ENCODE peak calls at places on chromosomes 5 and 9, in nine cellular contexts. R is fibroblast of pulmonary artery, W is epithelial cell of esophagus, U is kidney epithelial cell, O is AG04450, B is suprapubic skin, N is prostate gland, I is hepatocyte, V is cardiac fibroblast. M is an unnamed sample.

GRCh38 chr5:6083311-6083941 is 294.9 kb downstream of the MED10 start:
- DNase-seq in I (no peak), W (no peak), O (no peak), B (no peak), U (no peak), V (no peak), R (no peak), N (no peak), M (no peak)

GRCh38 chr5:69341520-69342161 is 9.0 kb upstream of the CCDC125 start:
- DNase-seq in R (no peak), I (no peak), B (no peak), N (no peak), W (peak), O (no peak), U (no peak), V (peak), M (no peak)

GRCh38 chr5:142475102-142475501 is 150.3 kb upstream of the SPRY4 start:
- DNase-seq in V (no peak), W (peak), R (no peak), U (no peak), N (no peak), O (no peak), B (no peak), I (no peak), M (no peak)

GRCh38 chr5:150301170-150301505 is 1.6 kb downstream of the ARSI start:
- DNase-seq in N (no peak), V (no peak), B (no peak), O (no peak), W (peak), R (peak), I (peak), U (no peak), M (peak)

GRCh38 chr9:125538092-125538473 is 168.9 kb downstream of the MAPKAP1 start:
- DNase-seq in I (peak), N (peak), O (peak), V (peak), W (peak), U (peak), B (no peak), R (peak), M (no peak)

GRCh38 chr5:321233-321725 is at the start of gene AHRR:
- DNase-seq in U (no peak), I (peak), V (peak), N (peak), O (no peak), W (peak), B (peak), R (peak), M (no peak)

GRCh38 chr9:114694146-114694545 is 12.2 kb upstream of the TEX48 start:
- DNase-seq in R (no peak), O (no peak), U (no peak), I (no peak), N (no peak), V (no peak), B (no peak), W (no peak), M (no peak)

GRCh38 chr5:35852084-35852734 is 4.5 kb upstream of the IL7R start:
- DNase-seq in U (no peak), N (no peak), O (no peak), B (no peak), I (no peak), R (no peak), V (no peak), W (no peak), M (no peak)

GRCh38 chr9:97366476-97366875 is 45.4 kb upstream of the TDRD7 start:
- DNase-seq in W (no peak), I (no peak), N (no peak), V (no peak), R (no peak), B (no peak), O (no peak), U (no peak), M (no peak)

GRCh38 chr9:131559416-131560000 is 14.2 kb downstream of the PRRT1B start:
- DNase-seq in O (no peak), V (peak), I (no peak), B (no peak), N (no peak), R (no peak), W (no peak), U (no peak), M (no peak)

GRCh38 chr5:57718155-57718554 is 235.5 kb upstream of the ACTBL2 start:
- DNase-seq in U (peak), I (no peak), O (no peak), B (no peak), W (peak), R (peak), N (no peak), V (peak), M (no peak)

GRCh38 chr9:124855944-124856773 is 2.9 kb downstream of the WDR38 start:
- DNase-seq in B (no peak), N (no peak), I (no peak), O (no peak), R (no peak), W (peak), V (no peak), U (no peak), M (no peak)

GRCh38 chr5:10275991-10276390 is 25.9 kb downstream of the CCT5 start:
- DNase-seq in V (no peak), N (no peak), U (no peak), R (no peak), O (no peak), I (no peak), W (no peak), B (no peak), M (no peak)

GRCh38 chr5:175556794-175557193 is 78.4 kb downstream of the SFXN1 start:
- DNase-seq in I (no peak), O (no peak), B (no peak), W (no peak), N (no peak), V (no peak), U (no peak), R (no peak), M (no peak)

GRCh38 chr9:130936285-130937117 is 2.5 kb downstream of the FIBCD1 start:
- DNase-seq in I (peak), W (peak), N (no peak), B (no peak), U (no peak), R (peak), O (no peak), V (peak), M (no peak)

GRCh38 chr9:24587883-24588282 is 42.2 kb upstream of the IZUMO3 start:
- DNase-seq in N (no peak), R (no peak), B (no peak), V (no peak), U (no peak), W (no peak), O (no peak), I (no peak), M (no peak)

GRCh38 chr9:133126697-133127339 is 5.8 kb upstream of the RALGDS start:
- DNase-seq in W (no peak), I (no peak), B (no peak), N (no peak), V (peak), O (no peak), U (no peak), R (no peak), M (no peak)

GRCh38 chr5:104179057-104179456 is 616.5 kb upstream of the NUDT12 start:
- DNase-seq in O (no peak), B (no peak), I (peak), N (no peak), W (peak), V (peak), R (peak), U (no peak), M (no peak)

GRCh38 chr9:69925452-69925851 is 104.8 kb downstream of the CFAP95 start:
- DNase-seq in U (no peak), O (no peak), V (no peak), I (no peak), N (no peak), W (no peak), B (no peak), R (no peak), M (no peak)

GRCh38 chr5:62457071-62457470 is 44.5 kb downstream of the IPO11 start:
- DNase-seq in W (peak), V (peak), R (peak), B (no peak), I (no peak), N (no peak), O (no peak), U (no peak), M (no peak)

GRCh38 chr5:178357127-178357526 is 124.5 kb upstream of the PHYKPL start:
- DNase-seq in B (no peak), V (no peak), I (no peak), U (no peak), O (no peak), W (no peak), R (no peak), N (no peak), M (no peak)
- H3K4me3 ChIP-seq in B (peak), V (no peak), I (no peak), U (no peak), O (no peak), W (no peak), R (no peak), N (no peak), M (no peak)

GRCh38 chr9:117156150-117156688 is 258.6 kb downstream of the ASTN2 start:
- DNase-seq in O (no peak), I (no peak), R (no peak), V (no peak), B (no peak), W (no peak), U (no peak), N (no peak), M (no peak)

GRCh38 chr9:117156771-117157535 is 257.9 kb downstream of the ASTN2 start:
- DNase-seq in I (no peak), R (no peak), B (no peak), O (no peak), W (peak), V (no peak), N (no peak), U (no peak), M (no peak)

GRCh38 chr9:117164512-117164911 is 250.3 kb downstream of the ASTN2 start:
- DNase-seq in R (no peak), O (no peak), I (no peak), B (no peak), U (no peak), V (no peak), N (no peak), W (no peak), M (no peak)

GRCh38 chr9:117160254-117160653 is 254.6 kb downstream of the ASTN2 start:
- DNase-seq in U (no peak), V (peak), I (no peak), N (no peak), R (no peak), O (no peak), W (no peak), B (no peak), M (no peak)
- TF ChIP-seq CTCF in U (peak), V (peak), I (peak), N (peak), R (peak), O (peak), W (no peak), B (no peak), M (peak)

GRCh38 chr5:180898621-180899246 is at the start of gene BTNL8:
- DNase-seq in W (peak), R (no peak), V (no peak), I (peak), U (no peak), O (no peak), B (no peak), N (peak), M (no peak)

GRCh38 chr5:180900178-180900577 is 1.2 kb downstream of the BTNL8 start:
- DNase-seq in I (no peak), W (no peak), U (no peak), O (no peak), N (no peak), B (no peak), V (no peak), R (no peak), M (no peak)

DNA sequence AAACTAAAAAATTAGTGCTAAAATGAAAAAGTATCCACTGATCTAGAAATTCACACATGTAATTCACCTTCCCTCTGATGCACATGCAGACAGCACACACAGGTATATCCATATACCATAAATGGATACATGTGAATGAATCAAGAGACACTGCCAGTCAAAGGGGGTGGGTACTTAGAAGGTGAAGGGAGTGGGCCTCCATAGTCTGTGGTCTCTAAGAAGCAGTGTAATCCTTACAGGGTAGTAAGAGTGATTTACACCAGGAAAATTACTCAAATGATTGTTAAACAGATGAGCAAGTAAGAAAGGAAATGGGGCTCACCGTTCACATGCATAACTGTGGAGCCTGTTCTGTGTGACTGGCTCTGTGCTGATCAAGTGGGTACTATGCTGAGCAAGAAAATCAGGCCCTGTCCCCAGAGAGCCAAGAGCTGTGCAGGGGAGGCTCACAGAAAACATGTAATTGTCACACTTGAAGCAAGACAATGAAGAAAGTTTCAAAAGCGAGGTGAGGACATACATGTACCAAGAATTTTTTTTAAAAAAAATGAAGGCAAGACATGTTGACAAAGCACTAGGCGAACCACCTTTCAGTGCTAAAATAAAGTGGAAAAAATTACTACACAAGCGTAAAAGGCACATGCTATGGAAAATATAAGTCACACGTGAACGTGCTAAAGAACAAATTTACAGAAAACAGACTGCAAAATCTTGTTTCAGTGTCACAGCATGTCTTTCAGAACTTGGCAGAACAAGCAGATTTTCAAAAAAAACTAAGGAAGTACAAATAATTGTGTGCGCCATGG is 2.4 kb downstream of the BTNL8 start:
- DNase-seq in R (no peak), W (no peak), O (no peak), V (no peak), I (no peak), U (no peak), N (no peak), B (no peak), M (no peak)
- H3K4me3 ChIP-seq in R (no peak), W (no peak), O (no peak), V (no peak), I (no peak), U (no peak), N (no peak), B (no peak), M (no peak)

DNA sequence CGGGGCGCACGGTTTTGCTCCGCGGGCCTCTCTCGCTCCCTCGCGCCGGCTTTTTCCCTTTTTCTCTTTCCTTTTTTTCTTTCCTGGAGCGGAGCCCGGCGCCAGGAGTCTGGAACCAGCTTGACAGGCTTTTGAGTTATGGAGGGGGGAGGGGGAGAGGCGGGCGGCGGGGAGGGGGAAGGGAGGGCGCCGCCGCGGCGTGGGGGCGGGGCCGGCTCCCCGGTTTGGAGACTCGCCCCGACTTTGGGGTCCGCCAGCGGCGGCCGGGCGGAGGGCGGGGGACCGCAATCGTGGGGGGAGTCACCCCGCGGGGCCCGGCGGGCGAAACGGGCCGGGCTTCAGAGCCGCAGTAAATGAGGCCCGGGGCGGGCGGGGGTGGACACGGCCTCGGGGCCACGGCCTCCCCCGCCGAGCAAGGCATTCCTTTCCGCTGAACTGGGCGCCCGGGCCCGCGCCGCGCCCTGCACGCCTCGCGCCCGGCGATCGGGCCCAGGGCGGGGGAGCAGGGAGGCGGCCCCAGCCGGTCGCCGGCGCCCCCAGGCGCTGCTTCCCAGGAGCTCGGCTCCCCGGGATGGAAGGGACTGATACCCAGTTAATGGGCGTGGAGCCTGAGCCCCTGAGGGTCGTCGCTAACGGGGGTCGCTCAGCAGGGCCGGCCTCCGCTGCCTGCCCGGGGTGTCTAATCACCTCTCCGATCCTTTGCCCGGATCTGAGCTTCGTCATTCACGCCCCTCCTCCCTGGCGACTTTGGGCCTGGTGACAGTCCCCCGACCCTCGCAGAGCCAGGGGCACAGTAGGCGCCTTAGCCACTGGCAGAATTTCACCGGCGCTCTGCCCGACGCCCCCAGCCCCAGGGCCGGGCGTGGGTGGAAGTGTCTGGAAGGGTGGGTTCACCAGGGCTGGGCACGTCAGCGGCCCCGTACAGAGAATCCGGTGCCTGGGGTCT is 138.1 kb downstream of the C9orf50 start:
- DNase-seq in B (peak), W (peak), V (peak), R (peak), O (no peak), N (peak), I (peak), U (no peak), M (no peak)
- TF ChIP-seq CTCF in B (no peak), W (no peak), V (no peak), R (no peak), O (no peak), N (peak), I (peak), U (no peak), M (peak)

GRCh38 chr5:67013719-67014118 is 182.9 kb downstream of the CD180 start:
- DNase-seq in R (no peak), N (no peak), I (no peak), U (no peak), V (no peak), B (no peak), O (no peak), W (no peak), M (no peak)

GRCh38 chr5:67014957-67015400 is 181.6 kb downstream of the CD180 start:
- DNase-seq in B (no peak), W (peak), R (peak), N (peak), V (peak), U (no peak), O (no peak), I (no peak), M (peak)

GRCh38 chr5:67014191-67014590 is 182.4 kb downstream of the CD180 start:
- DNase-seq in O (no peak), R (no peak), W (no peak), N (no peak), B (no peak), U (no peak), V (no peak), I (no peak), M (no peak)

GRCh38 chr5:67012241-67012640 is 184.4 kb downstream of the CD180 start:
- DNase-seq in R (no peak), I (no peak), N (no peak), B (no peak), U (no peak), W (peak), O (no peak), V (peak), M (no peak)

GRCh38 chr5:67015577-67016290 is 180.9 kb downstream of the CD180 start:
- DNase-seq in I (peak), R (peak), B (no peak), O (peak), U (no peak), V (peak), W (peak), N (no peak), M (peak)
- H3K4me3 ChIP-seq in I (no peak), R (peak), B (peak), O (peak), U (no peak), V (peak), W (peak), N (peak), M (peak)

DNA sequence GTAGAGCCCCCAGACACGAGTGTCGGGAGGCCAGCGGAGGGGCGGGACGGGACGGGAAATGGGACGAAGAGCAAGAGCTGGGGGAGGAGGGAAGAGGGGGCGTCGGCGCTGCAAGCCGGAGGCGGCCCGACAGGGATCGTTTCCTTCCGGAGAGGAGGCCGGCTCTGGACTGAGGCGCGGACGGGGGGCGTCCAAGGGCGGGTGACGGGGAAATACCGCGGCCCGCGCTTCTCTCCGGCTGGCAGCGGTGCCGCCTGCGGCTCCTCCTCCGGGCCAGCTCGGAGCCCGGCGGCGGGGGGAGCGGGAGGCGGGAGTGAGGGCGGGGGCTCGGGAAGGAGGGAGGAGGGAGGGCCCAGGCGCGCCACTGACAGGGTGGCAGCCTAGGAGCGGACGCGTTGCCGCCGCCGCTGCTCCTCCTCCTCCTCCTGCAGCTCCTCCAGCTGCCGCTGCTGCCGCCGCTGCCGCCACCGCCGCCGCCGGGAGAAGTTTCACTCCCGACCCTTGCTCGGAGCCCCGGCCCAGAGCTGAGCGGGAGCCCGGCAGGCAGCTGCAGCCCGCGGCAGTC is at the start of gene CHSY3:
- DNase-seq in U (peak), O (peak), W (peak), I (peak), B (peak), V (peak), N (peak), R (peak), M (no peak)
- TF ChIP-seq CTCF in U (no peak), O (no peak), W (no peak), I (no peak), B (peak), V (no peak), N (no peak), R (no peak), M (no peak)